ENCODE peak calls at places on chromosomes 1 and 21, in eight cellular contexts. One of them, this sample, is unnamed.
A peak's percentile ranks its signal among the peaks of the same experiment; 100 is the strongest.

GRCh38 chr1:36109041-36109679 is 15.9 kb downstream of the COL8A2 start:
- DNase-seq in kidney: peak; percentile 59
- DNase-seq in kidney epithelial cell: peak; percentile 61
- DNase-seq in CD4-positive, CD25-positive, alpha-beta regulatory T cell: no peak
- DNase-seq in adipocyte: peak; percentile 85
- DNase-seq in SK-N-SH: no peak
- DNase-seq in cardiac fibroblast: peak; percentile 79
- DNase-seq in NT2/D1: no peak
- DNase-seq in this sample: peak; percentile 86

GRCh38 chr1:172928412-172928811 is 122.3 kb downstream of the TNFSF18 start:
- DNase-seq in kidney: no peak
- DNase-seq in kidney epithelial cell: no peak
- DNase-seq in CD4-positive, CD25-positive, alpha-beta regulatory T cell: no peak
- DNase-seq in adipocyte: peak; percentile 53
- DNase-seq in SK-N-SH: no peak
- DNase-seq in cardiac fibroblast: peak; percentile 92
- DNase-seq in NT2/D1: no peak
- DNase-seq in this sample: peak; percentile 88

GRCh38 chr1:161956097-161956496 is 67.6 kb downstream of the OLFML2B start:
- DNase-seq in kidney: no peak
- DNase-seq in kidney epithelial cell: no peak
- DNase-seq in CD4-positive, CD25-positive, alpha-beta regulatory T cell: no peak
- DNase-seq in adipocyte: peak; percentile 91
- DNase-seq in SK-N-SH: no peak
- DNase-seq in cardiac fibroblast: peak; percentile 65
- DNase-seq in NT2/D1: no peak
- DNase-seq in this sample: peak; percentile 59

GRCh38 chr1:208533746-208534603 is 289.8 kb upstream of the PLXNA2 start:
- DNase-seq in kidney: no peak
- DNase-seq in kidney epithelial cell: no peak
- DNase-seq in CD4-positive, CD25-positive, alpha-beta regulatory T cell: no peak
- DNase-seq in adipocyte: no peak
- DNase-seq in SK-N-SH: peak; percentile 24
- DNase-seq in cardiac fibroblast: no peak
- DNase-seq in NT2/D1: no peak
- DNase-seq in this sample: no peak

GRCh38 chr1:32404956-32405355 is 10.7 kb upstream of the BSDC1 start:
- DNase-seq in kidney: no peak
- DNase-seq in kidney epithelial cell: no peak
- DNase-seq in CD4-positive, CD25-positive, alpha-beta regulatory T cell: no peak
- DNase-seq in adipocyte: no peak
- DNase-seq in SK-N-SH: no peak
- DNase-seq in cardiac fibroblast: no peak
- DNase-seq in NT2/D1: no peak
- DNase-seq in this sample: peak; percentile 82

GRCh38 chr1:178518894-178519293 is 6.0 kb downstream of the TEX35 start:
- DNase-seq in kidney: peak; percentile 3
- DNase-seq in kidney epithelial cell: no peak
- DNase-seq in CD4-positive, CD25-positive, alpha-beta regulatory T cell: no peak
- DNase-seq in adipocyte: no peak
- DNase-seq in SK-N-SH: no peak
- DNase-seq in cardiac fibroblast: no peak
- DNase-seq in NT2/D1: no peak
- DNase-seq in this sample: no peak

GRCh38 chr1:202315576-202316168 is 26.1 kb downstream of the UBE2T start:
- DNase-seq in kidney: peak; percentile 85
- DNase-seq in kidney epithelial cell: peak; percentile 31
- DNase-seq in CD4-positive, CD25-positive, alpha-beta regulatory T cell: peak; percentile 53
- DNase-seq in adipocyte: peak; percentile 89
- DNase-seq in SK-N-SH: peak; percentile 86
- DNase-seq in cardiac fibroblast: peak; percentile 80
- DNase-seq in NT2/D1: peak; percentile 91
- DNase-seq in this sample: peak; percentile 73

GRCh38 chr21:41373253-41373652 is 11.4 kb downstream of the MX2 start:
- DNase-seq in kidney: no peak
- DNase-seq in kidney epithelial cell: no peak
- DNase-seq in CD4-positive, CD25-positive, alpha-beta regulatory T cell: no peak
- DNase-seq in adipocyte: no peak
- DNase-seq in SK-N-SH: no peak
- DNase-seq in cardiac fibroblast: no peak
- DNase-seq in NT2/D1: no peak
- DNase-seq in this sample: no peak

GRCh38 chr1:183892351-183892793 is 87.5 kb downstream of the RGL1 start:
- DNase-seq in kidney: no peak
- DNase-seq in kidney epithelial cell: no peak
- DNase-seq in CD4-positive, CD25-positive, alpha-beta regulatory T cell: no peak
- DNase-seq in adipocyte: peak; percentile 84
- DNase-seq in SK-N-SH: no peak
- DNase-seq in cardiac fibroblast: no peak
- DNase-seq in NT2/D1: no peak
- DNase-seq in this sample: peak; percentile 58

GRCh38 chr1:234981758-234982157 is 146.9 kb downstream of the TOMM20 start:
- DNase-seq in kidney: no peak
- DNase-seq in kidney epithelial cell: no peak
- DNase-seq in CD4-positive, CD25-positive, alpha-beta regulatory T cell: no peak
- DNase-seq in adipocyte: no peak
- DNase-seq in SK-N-SH: no peak
- DNase-seq in cardiac fibroblast: no peak
- DNase-seq in NT2/D1: no peak
- DNase-seq in this sample: no peak

GRCh38 chr1:234978397-234979291 is 150.0 kb downstream of the TOMM20 start:
- DNase-seq in kidney: no peak
- DNase-seq in kidney epithelial cell: no peak
- DNase-seq in CD4-positive, CD25-positive, alpha-beta regulatory T cell: peak; percentile 33
- DNase-seq in adipocyte: peak; percentile 50
- DNase-seq in SK-N-SH: peak; percentile 60
- DNase-seq in cardiac fibroblast: peak; percentile 75
- DNase-seq in NT2/D1: no peak
- DNase-seq in this sample: peak; percentile 95

GRCh38 chr1:234980224-234980656 is 148.4 kb downstream of the TOMM20 start:
- DNase-seq in kidney: no peak
- DNase-seq in kidney epithelial cell: no peak
- DNase-seq in CD4-positive, CD25-positive, alpha-beta regulatory T cell: no peak
- DNase-seq in adipocyte: no peak
- DNase-seq in SK-N-SH: no peak
- DNase-seq in cardiac fibroblast: no peak
- DNase-seq in NT2/D1: no peak
- DNase-seq in this sample: no peak

GRCh38 chr1:234979316-234980223 is 149.1 kb downstream of the TOMM20 start:
- DNase-seq in kidney: no peak
- DNase-seq in kidney epithelial cell: no peak
- DNase-seq in CD4-positive, CD25-positive, alpha-beta regulatory T cell: no peak
- DNase-seq in adipocyte: no peak
- DNase-seq in SK-N-SH: no peak
- DNase-seq in cardiac fibroblast: no peak
- DNase-seq in NT2/D1: no peak
- DNase-seq in this sample: no peak

GRCh38 chr1:234980657-234981396 is 147.8 kb downstream of the TOMM20 start:
- DNase-seq in kidney: peak; percentile 95
- DNase-seq in kidney epithelial cell: no peak
- DNase-seq in CD4-positive, CD25-positive, alpha-beta regulatory T cell: peak; percentile 19
- DNase-seq in adipocyte: peak; percentile 92
- DNase-seq in SK-N-SH: peak; percentile 39
- DNase-seq in cardiac fibroblast: peak; percentile 99
- DNase-seq in NT2/D1: no peak
- DNase-seq in this sample: peak; percentile 99
- H3K4me3 ChIP-seq in kidney: no peak overlapping the region
- H3K4me3 ChIP-seq in kidney epithelial cell: no peak overlapping the region
- H3K4me3 ChIP-seq in CD4-positive, CD25-positive, alpha-beta regulatory T cell: no peak overlapping the region
- H3K4me3 ChIP-seq in adipocyte: peak overlapping the region; percentile 24
- H3K4me3 ChIP-seq in SK-N-SH: peak overlapping the region; percentile 28
- H3K4me3 ChIP-seq in cardiac fibroblast: peak overlapping the region; percentile 24
- H3K4me3 ChIP-seq in NT2/D1: no peak overlapping the region
- H3K4me3 ChIP-seq in this sample: no peak overlapping the region

GRCh38 chr21:36254106-36254941 is 65.7 kb upstream of the MORC3 start:
- DNase-seq in kidney: no peak
- DNase-seq in kidney epithelial cell: no peak
- DNase-seq in CD4-positive, CD25-positive, alpha-beta regulatory T cell: no peak
- DNase-seq in adipocyte: no peak
- DNase-seq in SK-N-SH: no peak
- DNase-seq in cardiac fibroblast: no peak
- DNase-seq in NT2/D1: peak; percentile 87
- DNase-seq in this sample: no peak
- H3K4me3 ChIP-seq in kidney: no peak overlapping the region
- H3K4me3 ChIP-seq in kidney epithelial cell: no peak overlapping the region
- H3K4me3 ChIP-seq in CD4-positive, CD25-positive, alpha-beta regulatory T cell: no peak overlapping the region
- H3K4me3 ChIP-seq in adipocyte: no peak overlapping the region
- H3K4me3 ChIP-seq in SK-N-SH: no peak overlapping the region
- H3K4me3 ChIP-seq in cardiac fibroblast: no peak overlapping the region
- H3K4me3 ChIP-seq in NT2/D1: no peak overlapping the region
- H3K4me3 ChIP-seq in this sample: no peak overlapping the region

GRCh38 chr1:152505083-152505482 is 5.5 kb upstream of the LCE5A start:
- DNase-seq in kidney: no peak
- DNase-seq in kidney epithelial cell: no peak
- DNase-seq in CD4-positive, CD25-positive, alpha-beta regulatory T cell: no peak
- DNase-seq in adipocyte: no peak
- DNase-seq in SK-N-SH: no peak
- DNase-seq in cardiac fibroblast: no peak
- DNase-seq in NT2/D1: no peak
- DNase-seq in this sample: no peak

GRCh38 chr1:152506899-152507498 is 3.6 kb upstream of the LCE5A start:
- DNase-seq in kidney: no peak
- DNase-seq in kidney epithelial cell: no peak
- DNase-seq in CD4-positive, CD25-positive, alpha-beta regulatory T cell: no peak
- DNase-seq in adipocyte: no peak
- DNase-seq in SK-N-SH: no peak
- DNase-seq in cardiac fibroblast: no peak
- DNase-seq in NT2/D1: no peak
- DNase-seq in this sample: no peak

GRCh38 chr1:152501704-152502103 is 8.9 kb upstream of the LCE5A start:
- DNase-seq in kidney: no peak
- DNase-seq in kidney epithelial cell: no peak
- DNase-seq in CD4-positive, CD25-positive, alpha-beta regulatory T cell: no peak
- DNase-seq in adipocyte: no peak
- DNase-seq in SK-N-SH: no peak
- DNase-seq in cardiac fibroblast: no peak
- DNase-seq in NT2/D1: no peak
- DNase-seq in this sample: no peak

GRCh38 chr1:152497273-152497672 is 13.3 kb upstream of the LCE5A start:
- DNase-seq in kidney: no peak
- DNase-seq in kidney epithelial cell: no peak
- DNase-seq in CD4-positive, CD25-positive, alpha-beta regulatory T cell: no peak
- DNase-seq in adipocyte: no peak
- DNase-seq in SK-N-SH: no peak
- DNase-seq in cardiac fibroblast: peak; percentile 8
- DNase-seq in NT2/D1: peak; percentile 30
- DNase-seq in this sample: no peak

DNA sequence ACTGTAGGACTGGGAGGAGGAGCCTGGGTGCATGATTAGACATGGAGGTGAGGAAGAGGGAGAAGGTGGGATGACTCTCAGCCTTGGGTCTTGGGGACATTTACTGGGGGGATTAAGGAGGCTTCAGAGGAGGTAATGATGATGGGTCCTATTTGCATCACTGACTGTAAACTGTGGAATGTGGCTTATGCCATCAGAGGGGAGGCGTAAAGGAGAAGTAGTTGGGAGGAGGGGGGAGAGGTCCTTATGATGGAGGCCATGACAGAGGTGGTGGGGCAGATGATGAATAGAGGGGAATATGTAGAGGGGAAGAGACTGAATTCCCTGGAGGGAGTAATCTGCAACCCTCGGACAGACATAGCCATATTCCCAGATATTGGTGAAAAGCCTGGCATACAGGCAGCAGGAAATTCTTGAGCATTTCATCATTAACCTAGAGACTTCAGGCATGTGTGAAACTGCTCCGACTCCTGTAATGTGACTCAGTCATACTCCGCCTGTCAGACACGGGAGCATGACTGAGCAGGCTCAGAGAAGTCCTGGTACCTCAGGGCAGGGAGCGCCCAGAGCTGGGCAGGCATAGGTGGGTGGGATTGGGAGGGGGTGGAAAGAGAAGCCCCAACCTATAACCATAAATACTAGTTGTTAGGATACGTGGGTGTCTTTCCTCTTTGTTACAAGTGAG is 8.0 kb upstream of the LCE5A start:
- DNase-seq in kidney: no peak
- DNase-seq in kidney epithelial cell: no peak
- DNase-seq in CD4-positive, CD25-positive, alpha-beta regulatory T cell: no peak
- DNase-seq in adipocyte: no peak
- DNase-seq in SK-N-SH: no peak
- DNase-seq in cardiac fibroblast: peak; percentile 34
- DNase-seq in NT2/D1: no peak
- DNase-seq in this sample: no peak
- H3K4me3 ChIP-seq in kidney: no peak overlapping the region
- H3K4me3 ChIP-seq in kidney epithelial cell: no peak overlapping the region
- H3K4me3 ChIP-seq in CD4-positive, CD25-positive, alpha-beta regulatory T cell: no peak overlapping the region
- H3K4me3 ChIP-seq in adipocyte: no peak overlapping the region
- H3K4me3 ChIP-seq in SK-N-SH: no peak overlapping the region
- H3K4me3 ChIP-seq in cardiac fibroblast: no peak overlapping the region
- H3K4me3 ChIP-seq in NT2/D1: no peak overlapping the region
- H3K4me3 ChIP-seq in this sample: no peak overlapping the region

GRCh38 chr1:220689696-220690095 is 467 bp upstream of the C1orf115 start:
- DNase-seq in kidney: no peak
- DNase-seq in kidney epithelial cell: no peak
- DNase-seq in CD4-positive, CD25-positive, alpha-beta regulatory T cell: no peak
- DNase-seq in adipocyte: no peak
- DNase-seq in SK-N-SH: no peak
- DNase-seq in cardiac fibroblast: no peak
- DNase-seq in NT2/D1: no peak
- DNase-seq in this sample: no peak
- H3K4me3 ChIP-seq in kidney: peak overlapping the region; percentile 80
- H3K4me3 ChIP-seq in kidney epithelial cell: peak overlapping the region; percentile 61
- H3K4me3 ChIP-seq in CD4-positive, CD25-positive, alpha-beta regulatory T cell: peak overlapping the region; percentile 41
- H3K4me3 ChIP-seq in adipocyte: peak overlapping the region; percentile 80
- H3K4me3 ChIP-seq in SK-N-SH: peak overlapping the region; percentile 80
- H3K4me3 ChIP-seq in cardiac fibroblast: peak overlapping the region; percentile 64
- H3K4me3 ChIP-seq in NT2/D1: no peak overlapping the region
- H3K4me3 ChIP-seq in this sample: peak overlapping the region; percentile 60

DNA sequence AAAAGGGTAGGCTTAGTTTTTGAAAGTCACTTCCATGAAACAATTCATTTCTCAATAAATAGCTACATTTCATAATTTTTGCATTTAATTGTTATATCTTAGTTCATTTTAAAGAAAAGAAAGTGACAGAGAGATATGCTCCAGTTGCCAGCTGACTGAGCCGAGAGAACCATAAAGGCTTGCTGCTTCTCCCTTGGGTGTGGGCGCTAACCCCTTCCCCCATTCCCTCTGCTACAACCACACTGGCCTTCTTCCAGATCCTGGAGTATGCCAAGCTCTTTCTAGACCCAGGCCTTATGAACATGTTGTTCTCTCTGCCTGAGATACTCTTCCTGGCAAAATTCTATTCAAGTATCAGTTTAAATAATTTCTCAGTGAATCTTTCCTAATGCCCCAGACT is 12.3 kb downstream of the SORT1 start:
- DNase-seq in kidney: no peak
- DNase-seq in kidney epithelial cell: no peak
- DNase-seq in CD4-positive, CD25-positive, alpha-beta regulatory T cell: no peak
- DNase-seq in adipocyte: peak; percentile 55
- DNase-seq in SK-N-SH: no peak
- DNase-seq in cardiac fibroblast: peak; percentile 42
- DNase-seq in NT2/D1: no peak
- DNase-seq in this sample: no peak
- H3K4me3 ChIP-seq in kidney: no peak overlapping the region
- H3K4me3 ChIP-seq in kidney epithelial cell: no peak overlapping the region
- H3K4me3 ChIP-seq in CD4-positive, CD25-positive, alpha-beta regulatory T cell: no peak overlapping the region
- H3K4me3 ChIP-seq in adipocyte: peak overlapping the region; percentile 59
- H3K4me3 ChIP-seq in SK-N-SH: no peak overlapping the region
- H3K4me3 ChIP-seq in cardiac fibroblast: no peak overlapping the region
- H3K4me3 ChIP-seq in NT2/D1: no peak overlapping the region
- H3K4me3 ChIP-seq in this sample: no peak overlapping the region

This sample was measured in fibroblast of villous mesenchyme.